ENCODE peak calls at places on chromosome 1, in eight cellular contexts. One of them, this sample, is unnamed.

GRCh38 chr1:211174375-211174774 is 40.4 kb upstream of the KCNH1 start:
- DNase-seq in GM12878: no peak
- DNase-seq in transverse colon: no peak
- DNase-seq in breast epithelium: no peak
- DNase-seq in sigmoid colon: no peak
- DNase-seq in GM23338: no peak
- DNase-seq in H1: no peak
- DNase-seq in endothelial cell of umbilical vein: no peak
- DNase-seq in this sample: no peak

GRCh38 chr1:89928506-89928905 is 66.4 kb upstream of the ZNF326 start:
- DNase-seq in GM12878: no peak
- DNase-seq in transverse colon: no peak
- DNase-seq in breast epithelium: no peak
- DNase-seq in sigmoid colon: no peak
- DNase-seq in GM23338: no peak
- DNase-seq in H1: no peak
- DNase-seq in endothelial cell of umbilical vein: no peak
- DNase-seq in this sample: no peak

GRCh38 chr1:151905070-151905442 is 4.3 kb downstream of the THEM4 start:
- DNase-seq in GM12878: no peak
- DNase-seq in transverse colon: no peak
- DNase-seq in breast epithelium: no peak
- DNase-seq in sigmoid colon: no peak
- DNase-seq in GM23338: no peak
- DNase-seq in H1: no peak
- DNase-seq in endothelial cell of umbilical vein: peak; percentile 60
- DNase-seq in this sample: no peak

GRCh38 chr1:167412920-167413319 is 105.4 kb downstream of the CD247 start:
- DNase-seq in GM12878: no peak
- DNase-seq in transverse colon: no peak
- DNase-seq in breast epithelium: no peak
- DNase-seq in sigmoid colon: no peak
- DNase-seq in GM23338: no peak
- DNase-seq in H1: no peak
- DNase-seq in endothelial cell of umbilical vein: no peak
- DNase-seq in this sample: no peak

GRCh38 chr1:25338188-25338981 is at the start of gene TMEM50A:
- DNase-seq in GM12878: peak; percentile 54
- DNase-seq in transverse colon: peak; percentile 93
- DNase-seq in breast epithelium: peak; percentile 89
- DNase-seq in sigmoid colon: peak; percentile 95
- DNase-seq in GM23338: peak; percentile 90
- DNase-seq in H1: peak; percentile 96
- DNase-seq in endothelial cell of umbilical vein: peak; percentile 93
- DNase-seq in this sample: peak; percentile 86

GRCh38 chr1:155504207-155504606 is 58.4 kb downstream of the ASH1L start:
- DNase-seq in GM12878: no peak
- DNase-seq in transverse colon: no peak
- DNase-seq in breast epithelium: no peak
- DNase-seq in sigmoid colon: no peak
- DNase-seq in GM23338: peak; percentile 60
- DNase-seq in H1: no peak
- DNase-seq in endothelial cell of umbilical vein: peak; percentile 45
- DNase-seq in this sample: no peak

GRCh38 chr1:106613106-106613505 is 443.4 kb upstream of the PRMT6 start:
- DNase-seq in GM12878: no peak
- DNase-seq in transverse colon: no peak
- DNase-seq in breast epithelium: no peak
- DNase-seq in sigmoid colon: no peak
- DNase-seq in GM23338: no peak
- DNase-seq in H1: no peak
- DNase-seq in endothelial cell of umbilical vein: no peak
- DNase-seq in this sample: no peak

GRCh38 chr1:36513676-36514473 is 31.2 kb upstream of the CSF3R start:
- DNase-seq in GM12878: no peak
- DNase-seq in transverse colon: no peak
- DNase-seq in breast epithelium: no peak
- DNase-seq in sigmoid colon: peak; percentile 19
- DNase-seq in GM23338: peak; percentile 23
- DNase-seq in H1: no peak
- DNase-seq in endothelial cell of umbilical vein: no peak
- DNase-seq in this sample: no peak

GRCh38 chr1:160097911-160098851 is at the start of gene IGSF8:
- DNase-seq in GM12878: peak; percentile 44
- DNase-seq in transverse colon: peak; percentile 95
- DNase-seq in breast epithelium: peak; percentile 89
- DNase-seq in sigmoid colon: peak; percentile 96
- DNase-seq in GM23338: peak; percentile 95
- DNase-seq in H1: peak; percentile 97
- DNase-seq in endothelial cell of umbilical vein: peak; percentile 58
- DNase-seq in this sample: peak; percentile 71

GRCh38 chr1:89041055-89041707 is 18.5 kb upstream of the GBP3 start:
- DNase-seq in GM12878: peak; percentile 70
- DNase-seq in transverse colon: no peak
- DNase-seq in breast epithelium: no peak
- DNase-seq in sigmoid colon: no peak
- DNase-seq in GM23338: no peak
- DNase-seq in H1: no peak
- DNase-seq in endothelial cell of umbilical vein: no peak
- DNase-seq in this sample: no peak

GRCh38 chr1:17485280-17485679 is 45.8 kb upstream of the RCC2 start:
- DNase-seq in GM12878: no peak
- DNase-seq in transverse colon: no peak
- DNase-seq in breast epithelium: no peak
- DNase-seq in sigmoid colon: no peak
- DNase-seq in GM23338: peak; percentile 77
- DNase-seq in H1: peak; percentile 71
- DNase-seq in endothelial cell of umbilical vein: no peak
- DNase-seq in this sample: no peak

GRCh38 chr1:110239491-110240430 is 29.6 kb downstream of the KCNC4 start:
- DNase-seq in GM12878: no peak
- DNase-seq in transverse colon: no peak
- DNase-seq in breast epithelium: no peak
- DNase-seq in sigmoid colon: peak; percentile 35
- DNase-seq in GM23338: no peak
- DNase-seq in H1: no peak
- DNase-seq in endothelial cell of umbilical vein: peak; percentile 23
- DNase-seq in this sample: no peak

GRCh38 chr1:39268112-39268581 is 63.7 kb downstream of the MACF1 start:
- DNase-seq in GM12878: no peak
- DNase-seq in transverse colon: peak; percentile 20
- DNase-seq in breast epithelium: peak; percentile 41
- DNase-seq in sigmoid colon: peak; percentile 85
- DNase-seq in GM23338: peak; percentile 47
- DNase-seq in H1: no peak
- DNase-seq in endothelial cell of umbilical vein: peak; percentile 78
- DNase-seq in this sample: no peak

GRCh38 chr1:21342961-21343838 is 52.9 kb upstream of the ECE1 start:
- DNase-seq in GM12878: no peak
- DNase-seq in transverse colon: peak; percentile 11
- DNase-seq in breast epithelium: no peak
- DNase-seq in sigmoid colon: peak; percentile 71
- DNase-seq in GM23338: no peak
- DNase-seq in H1: no peak
- DNase-seq in endothelial cell of umbilical vein: peak; percentile 35
- DNase-seq in this sample: no peak

GRCh38 chr1:63928197-63929105 is 154.6 kb downstream of the ROR1 start:
- DNase-seq in GM12878: no peak
- DNase-seq in transverse colon: no peak
- DNase-seq in breast epithelium: no peak
- DNase-seq in sigmoid colon: peak; percentile 74
- DNase-seq in GM23338: no peak
- DNase-seq in H1: no peak
- DNase-seq in endothelial cell of umbilical vein: no peak
- DNase-seq in this sample: no peak

GRCh38 chr1:173195596-173196088 is 11.5 kb downstream of the TNFSF4 start:
- DNase-seq in GM12878: peak; percentile 74
- DNase-seq in transverse colon: no peak
- DNase-seq in breast epithelium: no peak
- DNase-seq in sigmoid colon: no peak
- DNase-seq in GM23338: no peak
- DNase-seq in H1: no peak
- DNase-seq in endothelial cell of umbilical vein: no peak
- DNase-seq in this sample: no peak

GRCh38 chr1:11374079-11374747 is 101.2 kb downstream of the UBIAD1 start:
- DNase-seq in GM12878: no peak
- DNase-seq in transverse colon: no peak
- DNase-seq in breast epithelium: peak; percentile 78
- DNase-seq in sigmoid colon: no peak
- DNase-seq in GM23338: no peak
- DNase-seq in H1: no peak
- DNase-seq in endothelial cell of umbilical vein: no peak
- DNase-seq in this sample: no peak

GRCh38 chr1:29124366-29125236 is 898 bp upstream of the TMEM200B start:
- DNase-seq in GM12878: no peak
- DNase-seq in transverse colon: peak; percentile 69
- DNase-seq in breast epithelium: peak; percentile 57
- DNase-seq in sigmoid colon: peak; percentile 95
- DNase-seq in GM23338: peak; percentile 92
- DNase-seq in H1: peak; percentile 93
- DNase-seq in endothelial cell of umbilical vein: peak; percentile 72
- DNase-seq in this sample: peak; percentile 30
- TF ChIP-seq POLR2AphosphoS5 in GM12878: no peak
- TF ChIP-seq POLR2AphosphoS5 in transverse colon: peak; percentile 88
- TF ChIP-seq POLR2AphosphoS5 in breast epithelium: peak; percentile 79
- TF ChIP-seq POLR2AphosphoS5 in sigmoid colon: peak; percentile 96
- TF ChIP-seq POLR2AphosphoS5 in GM23338: peak; percentile 57
- TF ChIP-seq POLR2AphosphoS5 in H1: no peak
- TF ChIP-seq POLR2AphosphoS5 in endothelial cell of umbilical vein: peak; percentile 23
- TF ChIP-seq POLR2AphosphoS5 in this sample: no peak

DNA sequence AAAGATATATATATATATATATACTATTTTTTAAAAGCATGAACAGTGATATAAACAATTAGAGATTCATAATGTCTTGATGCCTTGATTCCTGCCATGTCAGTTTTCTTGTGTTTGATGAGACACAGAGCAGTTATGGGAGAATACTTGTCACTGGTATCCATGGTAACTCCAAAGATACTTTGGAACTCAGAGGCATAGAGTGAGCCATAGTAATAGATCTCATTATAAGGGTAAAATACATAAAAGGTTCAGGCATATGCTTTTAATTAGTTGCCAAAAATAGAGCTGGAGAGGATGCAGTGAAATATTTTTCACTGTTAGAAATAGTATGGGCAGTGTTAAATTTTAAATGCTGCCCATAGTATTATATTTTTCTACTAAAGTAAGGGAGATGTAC is 134.1 kb downstream of the SYT14 start:
- DNase-seq in GM12878: no peak
- DNase-seq in transverse colon: no peak
- DNase-seq in breast epithelium: no peak
- DNase-seq in sigmoid colon: no peak
- DNase-seq in GM23338: no peak
- DNase-seq in H1: no peak
- DNase-seq in endothelial cell of umbilical vein: no peak
- DNase-seq in this sample: no peak
- TF ChIP-seq POLR2AphosphoS5 in GM12878: no peak
- TF ChIP-seq POLR2AphosphoS5 in transverse colon: no peak
- TF ChIP-seq POLR2AphosphoS5 in breast epithelium: no peak
- TF ChIP-seq POLR2AphosphoS5 in sigmoid colon: no peak
- TF ChIP-seq POLR2AphosphoS5 in GM23338: no peak
- TF ChIP-seq POLR2AphosphoS5 in H1: no peak
- TF ChIP-seq POLR2AphosphoS5 in endothelial cell of umbilical vein: no peak
- TF ChIP-seq POLR2AphosphoS5 in this sample: no peak

GRCh38 chr1:16243408-16243690 is 6.4 kb upstream of the CPLANE2 start:
- DNase-seq in GM12878: no peak
- DNase-seq in transverse colon: no peak
- DNase-seq in breast epithelium: no peak
- DNase-seq in sigmoid colon: no peak
- DNase-seq in GM23338: no peak
- DNase-seq in H1: no peak
- DNase-seq in endothelial cell of umbilical vein: no peak
- DNase-seq in this sample: no peak

GRCh38 chr1:16242556-16243407 is 5.8 kb upstream of the CPLANE2 start:
- DNase-seq in GM12878: no peak
- DNase-seq in transverse colon: peak; percentile 7
- DNase-seq in breast epithelium: no peak
- DNase-seq in sigmoid colon: peak; percentile 64
- DNase-seq in GM23338: no peak
- DNase-seq in H1: no peak
- DNase-seq in endothelial cell of umbilical vein: no peak
- DNase-seq in this sample: no peak

GRCh38 chr1:16244650-16245285 is 7.8 kb upstream of the CPLANE2 start:
- DNase-seq in GM12878: no peak
- DNase-seq in transverse colon: no peak
- DNase-seq in breast epithelium: no peak
- DNase-seq in sigmoid colon: no peak
- DNase-seq in GM23338: no peak
- DNase-seq in H1: no peak
- DNase-seq in endothelial cell of umbilical vein: no peak
- DNase-seq in this sample: no peak

GRCh38 chr1:16245476-16246196 is 8.7 kb upstream of the CPLANE2 start:
- DNase-seq in GM12878: no peak
- DNase-seq in transverse colon: no peak
- DNase-seq in breast epithelium: no peak
- DNase-seq in sigmoid colon: no peak
- DNase-seq in GM23338: no peak
- DNase-seq in H1: no peak
- DNase-seq in endothelial cell of umbilical vein: no peak
- DNase-seq in this sample: no peak

GRCh38 chr1:16243936-16244649 is 7.1 kb upstream of the CPLANE2 start:
- DNase-seq in GM12878: peak; percentile 21
- DNase-seq in transverse colon: peak; percentile 85
- DNase-seq in breast epithelium: peak; percentile 70
- DNase-seq in sigmoid colon: peak; percentile 90
- DNase-seq in GM23338: peak; percentile 95
- DNase-seq in H1: peak; percentile 90
- DNase-seq in endothelial cell of umbilical vein: peak; percentile 87
- DNase-seq in this sample: no peak
- TF ChIP-seq POLR2AphosphoS5 in GM12878: no peak
- TF ChIP-seq POLR2AphosphoS5 in transverse colon: no peak
- TF ChIP-seq POLR2AphosphoS5 in breast epithelium: peak; percentile 50
- TF ChIP-seq POLR2AphosphoS5 in sigmoid colon: peak; percentile 23
- TF ChIP-seq POLR2AphosphoS5 in GM23338: no peak
- TF ChIP-seq POLR2AphosphoS5 in H1: no peak
- TF ChIP-seq POLR2AphosphoS5 in endothelial cell of umbilical vein: no peak
- TF ChIP-seq POLR2AphosphoS5 in this sample: no peak

DNA sequence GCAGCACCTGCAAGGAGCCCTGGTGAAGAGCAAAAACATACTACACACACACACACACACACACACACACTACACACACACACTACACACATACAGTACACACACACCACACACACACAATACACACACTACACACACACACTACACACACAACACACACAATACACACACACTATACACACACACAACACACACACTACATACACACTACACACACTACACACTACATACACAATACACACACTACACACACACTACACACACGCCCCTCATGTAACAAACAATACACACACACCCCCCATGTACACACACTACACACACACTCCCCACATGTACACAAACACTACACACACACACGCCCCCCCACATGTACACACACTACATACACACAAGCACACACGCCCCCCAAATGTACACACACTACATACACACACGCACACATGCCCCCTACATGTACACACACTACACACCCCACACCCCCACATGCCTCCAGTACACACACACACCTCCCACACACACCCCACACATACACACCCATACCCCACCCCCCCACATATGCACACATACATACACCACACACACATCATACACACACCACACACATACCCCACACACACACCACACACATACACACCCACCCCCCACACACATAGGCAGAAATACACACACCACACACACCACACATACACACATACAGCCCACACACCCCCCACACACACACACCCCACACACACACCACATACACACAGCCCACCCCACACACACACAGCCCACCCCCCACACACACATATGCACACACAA is 9.3 kb downstream of the SLC2A5 start:
- DNase-seq in GM12878: no peak
- DNase-seq in transverse colon: no peak
- DNase-seq in breast epithelium: no peak
- DNase-seq in sigmoid colon: no peak
- DNase-seq in GM23338: no peak
- DNase-seq in H1: no peak
- DNase-seq in endothelial cell of umbilical vein: no peak
- DNase-seq in this sample: no peak
- TF ChIP-seq POLR2AphosphoS5 in GM12878: peak; percentile 70
- TF ChIP-seq POLR2AphosphoS5 in transverse colon: no peak
- TF ChIP-seq POLR2AphosphoS5 in breast epithelium: no peak
- TF ChIP-seq POLR2AphosphoS5 in sigmoid colon: no peak
- TF ChIP-seq POLR2AphosphoS5 in GM23338: no peak
- TF ChIP-seq POLR2AphosphoS5 in H1: no peak
- TF ChIP-seq POLR2AphosphoS5 in endothelial cell of umbilical vein: no peak
- TF ChIP-seq POLR2AphosphoS5 in this sample: no peak

This sample was measured in HL-60.